ENCODE peak calls at places on chromosomes 4 and X, in seven cellular contexts. One of them, this sample, is unnamed.

GRCh38 chr4:40546506-40546905 is 83.2 kb downstream of the RBM47 start:
- DNase-seq in fibroblast of pulmonary artery: no peak
- DNase-seq in bronchial epithelial cell: no peak
- DNase-seq in mucosa of descending colon: no peak
- DNase-seq in foreskin fibroblast: no peak
- DNase-seq in progenitor cell of endocrine pancreas: no peak
- DNase-seq in AG04450: no peak
- DNase-seq in this sample: no peak

GRCh38 chr4:12137556-12137955 is 708.9 kb upstream of the HS3ST1 start:
- DNase-seq in fibroblast of pulmonary artery: peak; percentile 31
- DNase-seq in bronchial epithelial cell: no peak
- DNase-seq in mucosa of descending colon: no peak
- DNase-seq in foreskin fibroblast: no peak
- DNase-seq in progenitor cell of endocrine pancreas: no peak
- DNase-seq in AG04450: no peak
- DNase-seq in this sample: no peak

GRCh38 chr4:27293831-27294230 is 433.2 kb downstream of the STIM2 start:
- DNase-seq in fibroblast of pulmonary artery: no peak
- DNase-seq in bronchial epithelial cell: peak; percentile 13
- DNase-seq in mucosa of descending colon: no peak
- DNase-seq in foreskin fibroblast: no peak
- DNase-seq in progenitor cell of endocrine pancreas: no peak
- DNase-seq in AG04450: no peak
- DNase-seq in this sample: no peak

GRCh38 chrX:115584715-115585114 is 23.7 kb downstream of the PLS3 start:
- DNase-seq in fibroblast of pulmonary artery: peak; percentile 46
- DNase-seq in bronchial epithelial cell: peak; percentile 85
- DNase-seq in mucosa of descending colon: no peak
- DNase-seq in foreskin fibroblast: peak; percentile 28
- DNase-seq in progenitor cell of endocrine pancreas: no peak
- DNase-seq in AG04450: no peak
- DNase-seq in this sample: no peak

GRCh38 chr4:2923678-2924173 is 39.5 kb downstream of the NOP14 start:
- DNase-seq in fibroblast of pulmonary artery: no peak
- DNase-seq in bronchial epithelial cell: no peak
- DNase-seq in mucosa of descending colon: peak; percentile 48
- DNase-seq in foreskin fibroblast: no peak
- DNase-seq in progenitor cell of endocrine pancreas: no peak
- DNase-seq in AG04450: no peak
- DNase-seq in this sample: no peak

GRCh38 chrX:39667746-39668507 is 429.8 kb downstream of the BCOR start:
- DNase-seq in fibroblast of pulmonary artery: no peak
- DNase-seq in bronchial epithelial cell: no peak
- DNase-seq in mucosa of descending colon: no peak
- DNase-seq in foreskin fibroblast: no peak
- DNase-seq in progenitor cell of endocrine pancreas: no peak
- DNase-seq in AG04450: no peak
- DNase-seq in this sample: no peak

GRCh38 chr4:126647320-126647719 is 985.4 kb upstream of the INTU start:
- DNase-seq in fibroblast of pulmonary artery: no peak
- DNase-seq in bronchial epithelial cell: no peak
- DNase-seq in mucosa of descending colon: no peak
- DNase-seq in foreskin fibroblast: no peak
- DNase-seq in progenitor cell of endocrine pancreas: no peak
- DNase-seq in AG04450: no peak
- DNase-seq in this sample: no peak

GRCh38 chr4:26589699-26590098 is 5.8 kb downstream of the TBC1D19 start:
- DNase-seq in fibroblast of pulmonary artery: no peak
- DNase-seq in bronchial epithelial cell: no peak
- DNase-seq in mucosa of descending colon: no peak
- DNase-seq in foreskin fibroblast: no peak
- DNase-seq in progenitor cell of endocrine pancreas: no peak
- DNase-seq in AG04450: no peak
- DNase-seq in this sample: no peak

GRCh38 chrX:130626521-130626920 is 224.7 kb downstream of the RBMX2 start:
- DNase-seq in fibroblast of pulmonary artery: peak; percentile 3
- DNase-seq in bronchial epithelial cell: no peak
- DNase-seq in mucosa of descending colon: no peak
- DNase-seq in foreskin fibroblast: peak; percentile 31
- DNase-seq in progenitor cell of endocrine pancreas: no peak
- DNase-seq in AG04450: no peak
- DNase-seq in this sample: no peak

GRCh38 chrX:135200297-135200696 is 29.1 kb upstream of the CT55 start:
- DNase-seq in fibroblast of pulmonary artery: no peak
- DNase-seq in bronchial epithelial cell: no peak
- DNase-seq in mucosa of descending colon: no peak
- DNase-seq in foreskin fibroblast: no peak
- DNase-seq in progenitor cell of endocrine pancreas: no peak
- DNase-seq in AG04450: no peak
- DNase-seq in this sample: no peak

GRCh38 chr4:165865995-165866650 is 6.9 kb upstream of the TLL1 start:
- DNase-seq in fibroblast of pulmonary artery: no peak
- DNase-seq in bronchial epithelial cell: no peak
- DNase-seq in mucosa of descending colon: no peak
- DNase-seq in foreskin fibroblast: no peak
- DNase-seq in progenitor cell of endocrine pancreas: no peak
- DNase-seq in AG04450: no peak
- DNase-seq in this sample: no peak

GRCh38 chr4:152171556-152171955 is 364.3 kb downstream of the FBXW7 start:
- DNase-seq in fibroblast of pulmonary artery: no peak
- DNase-seq in bronchial epithelial cell: no peak
- DNase-seq in mucosa of descending colon: no peak
- DNase-seq in foreskin fibroblast: no peak
- DNase-seq in progenitor cell of endocrine pancreas: no peak
- DNase-seq in AG04450: no peak
- DNase-seq in this sample: no peak

GRCh38 chr4:2968381-2968780 is 5.0 kb downstream of the GRK4 start:
- DNase-seq in fibroblast of pulmonary artery: peak; percentile 55
- DNase-seq in bronchial epithelial cell: no peak
- DNase-seq in mucosa of descending colon: no peak
- DNase-seq in foreskin fibroblast: no peak
- DNase-seq in progenitor cell of endocrine pancreas: no peak
- DNase-seq in AG04450: no peak
- DNase-seq in this sample: no peak

GRCh38 chrX:8237718-8238117 is 66.7 kb upstream of the VCX2 start:
- DNase-seq in fibroblast of pulmonary artery: no peak
- DNase-seq in bronchial epithelial cell: no peak
- DNase-seq in mucosa of descending colon: no peak
- DNase-seq in foreskin fibroblast: no peak
- DNase-seq in progenitor cell of endocrine pancreas: no peak
- DNase-seq in AG04450: no peak
- DNase-seq in this sample: no peak

GRCh38 chr4:29051381-29051965 is 1668.7 kb upstream of the PCDH7 start:
- DNase-seq in fibroblast of pulmonary artery: peak; percentile 51
- DNase-seq in bronchial epithelial cell: peak; percentile 12
- DNase-seq in mucosa of descending colon: no peak
- DNase-seq in foreskin fibroblast: no peak
- DNase-seq in progenitor cell of endocrine pancreas: no peak
- DNase-seq in AG04450: no peak
- DNase-seq in this sample: no peak

GRCh38 chr4:47873877-47874571 is 36.2 kb upstream of the CORIN start:
- DNase-seq in fibroblast of pulmonary artery: no peak
- DNase-seq in bronchial epithelial cell: no peak
- DNase-seq in mucosa of descending colon: no peak
- DNase-seq in foreskin fibroblast: no peak
- DNase-seq in progenitor cell of endocrine pancreas: no peak
- DNase-seq in AG04450: no peak
- DNase-seq in this sample: no peak

GRCh38 chr4:76821661-76822060 is 76.3 kb downstream of the SOWAHB start:
- DNase-seq in fibroblast of pulmonary artery: no peak
- DNase-seq in bronchial epithelial cell: no peak
- DNase-seq in mucosa of descending colon: no peak
- DNase-seq in foreskin fibroblast: peak; percentile 54
- DNase-seq in progenitor cell of endocrine pancreas: no peak
- DNase-seq in AG04450: peak; percentile 36
- DNase-seq in this sample: no peak

GRCh38 chr4:184255361-184255760 is 37.7 kb upstream of the ENPP6 start:
- DNase-seq in fibroblast of pulmonary artery: no peak
- DNase-seq in bronchial epithelial cell: no peak
- DNase-seq in mucosa of descending colon: no peak
- DNase-seq in foreskin fibroblast: no peak
- DNase-seq in progenitor cell of endocrine pancreas: no peak
- DNase-seq in AG04450: no peak
- DNase-seq in this sample: no peak

GRCh38 chr4:24260922-24261581 is 323.3 kb downstream of the DHX15 start:
- DNase-seq in fibroblast of pulmonary artery: no peak
- DNase-seq in bronchial epithelial cell: no peak
- DNase-seq in mucosa of descending colon: no peak
- DNase-seq in foreskin fibroblast: no peak
- DNase-seq in progenitor cell of endocrine pancreas: no peak
- DNase-seq in AG04450: no peak
- DNase-seq in this sample: no peak

GRCh38 chrX:17621566-17622270 is 115.6 kb upstream of the SCML1 start:
- DNase-seq in fibroblast of pulmonary artery: no peak
- DNase-seq in bronchial epithelial cell: no peak
- DNase-seq in mucosa of descending colon: no peak
- DNase-seq in foreskin fibroblast: no peak
- DNase-seq in progenitor cell of endocrine pancreas: no peak
- DNase-seq in AG04450: no peak
- DNase-seq in this sample: no peak

GRCh38 chrX:39894626-39895025 is 203.1 kb downstream of the BCOR start:
- DNase-seq in fibroblast of pulmonary artery: no peak
- DNase-seq in bronchial epithelial cell: no peak
- DNase-seq in mucosa of descending colon: no peak
- DNase-seq in foreskin fibroblast: no peak
- DNase-seq in progenitor cell of endocrine pancreas: no peak
- DNase-seq in AG04450: no peak
- DNase-seq in this sample: no peak

GRCh38 chr4:126916626-126917140 is 716.1 kb upstream of the INTU start:
- DNase-seq in fibroblast of pulmonary artery: peak; percentile 65
- DNase-seq in bronchial epithelial cell: peak; percentile 46
- DNase-seq in mucosa of descending colon: no peak
- DNase-seq in foreskin fibroblast: peak; percentile 89
- DNase-seq in progenitor cell of endocrine pancreas: no peak
- DNase-seq in AG04450: peak; percentile 73
- DNase-seq in this sample: no peak

GRCh38 chrX:13216139-13216538 is 103.7 kb downstream of the ATXN3L start:
- DNase-seq in fibroblast of pulmonary artery: peak; percentile 13
- DNase-seq in bronchial epithelial cell: no peak
- DNase-seq in mucosa of descending colon: no peak
- DNase-seq in foreskin fibroblast: no peak
- DNase-seq in progenitor cell of endocrine pancreas: no peak
- DNase-seq in AG04450: peak; percentile 20
- DNase-seq in this sample: no peak

GRCh38 chr4:160318567-160319220 is 1215.8 kb downstream of the RAPGEF2 start:
- DNase-seq in fibroblast of pulmonary artery: peak; percentile 6
- DNase-seq in bronchial epithelial cell: no peak
- DNase-seq in mucosa of descending colon: no peak
- DNase-seq in foreskin fibroblast: no peak
- DNase-seq in progenitor cell of endocrine pancreas: no peak
- DNase-seq in AG04450: no peak
- DNase-seq in this sample: no peak

GRCh38 chr4:54542119-54542438 is 115.7 kb upstream of the KIT start:
- DNase-seq in fibroblast of pulmonary artery: no peak
- DNase-seq in bronchial epithelial cell: no peak
- DNase-seq in mucosa of descending colon: no peak
- DNase-seq in foreskin fibroblast: peak; percentile 43
- DNase-seq in progenitor cell of endocrine pancreas: no peak
- DNase-seq in AG04450: no peak
- DNase-seq in this sample: no peak

DNA sequence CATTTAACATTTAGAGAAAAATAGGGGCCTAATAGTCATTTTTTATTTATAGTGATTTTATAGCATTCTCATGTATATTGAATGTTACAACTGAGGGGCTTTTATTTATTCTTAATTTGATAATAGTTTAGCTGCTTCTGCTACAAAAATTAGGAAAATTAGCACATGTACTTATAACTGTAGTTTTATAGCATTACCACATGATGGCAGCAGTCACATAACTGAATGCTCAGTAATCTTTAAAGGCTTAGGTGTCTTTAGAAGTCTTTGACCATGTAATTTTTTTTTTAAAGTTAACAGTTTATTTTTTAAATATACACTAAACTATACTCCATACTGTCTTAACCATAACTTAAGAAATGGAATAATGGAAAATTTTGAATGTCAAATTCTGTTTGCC is 136.6 kb downstream of the STAG2 start:
- DNase-seq in fibroblast of pulmonary artery: peak; percentile 48
- DNase-seq in bronchial epithelial cell: peak; percentile 35
- DNase-seq in mucosa of descending colon: no peak
- DNase-seq in foreskin fibroblast: peak; percentile 30
- DNase-seq in progenitor cell of endocrine pancreas: no peak
- DNase-seq in AG04450: peak; percentile 4
- DNase-seq in this sample: no peak
- TF ChIP-seq CTCF in fibroblast of pulmonary artery: peak; percentile 46
- TF ChIP-seq CTCF in bronchial epithelial cell: peak; percentile 6
- TF ChIP-seq CTCF in mucosa of descending colon: no peak
- TF ChIP-seq CTCF in foreskin fibroblast: peak; percentile 17
- TF ChIP-seq CTCF in progenitor cell of endocrine pancreas: peak; percentile 70
- TF ChIP-seq CTCF in AG04450: peak; percentile 52
- TF ChIP-seq CTCF in this sample: peak; percentile 61

DNA sequence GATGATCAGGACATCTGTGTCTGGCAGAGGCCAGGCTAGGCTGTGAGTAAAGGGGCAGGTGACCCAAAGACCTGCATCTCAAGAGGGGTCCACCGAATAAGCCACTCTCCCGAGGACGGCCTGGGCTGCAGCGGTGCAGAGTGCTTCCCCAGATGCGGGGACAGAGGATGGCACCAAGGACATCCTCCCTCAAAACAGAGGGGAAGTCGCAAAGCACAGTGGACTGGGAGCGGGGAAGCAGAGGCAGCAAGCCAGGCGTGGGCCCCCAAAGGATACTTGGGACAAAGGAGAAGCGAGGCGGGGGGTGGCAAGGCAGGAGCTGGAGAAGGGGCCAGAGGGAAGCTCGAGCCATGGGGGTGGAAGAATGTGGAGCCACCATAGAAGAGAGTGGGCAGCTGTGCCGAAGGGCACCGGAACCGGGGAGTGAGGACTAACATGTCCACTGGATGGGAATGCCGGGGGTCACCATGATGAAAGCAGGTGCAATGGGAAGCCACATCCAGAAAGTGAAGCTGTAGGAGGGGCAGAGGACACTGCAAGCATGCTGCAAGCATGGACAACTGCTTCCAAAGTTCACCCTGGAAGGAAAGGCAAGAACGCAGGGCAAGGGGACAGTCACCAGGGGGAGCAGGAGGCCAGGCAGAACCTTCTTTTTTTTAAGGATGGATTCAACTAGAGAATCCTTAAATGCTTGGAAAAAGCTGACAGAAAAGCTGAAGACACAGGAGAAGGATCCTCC is 169.6 kb downstream of the AFAP1 start:
- DNase-seq in fibroblast of pulmonary artery: peak; percentile 51
- DNase-seq in bronchial epithelial cell: no peak
- DNase-seq in mucosa of descending colon: no peak
- DNase-seq in foreskin fibroblast: peak; percentile 71
- DNase-seq in progenitor cell of endocrine pancreas: no peak
- DNase-seq in AG04450: no peak
- DNase-seq in this sample: no peak
- TF ChIP-seq CTCF in fibroblast of pulmonary artery: peak; percentile 68
- TF ChIP-seq CTCF in bronchial epithelial cell: peak; percentile 44
- TF ChIP-seq CTCF in mucosa of descending colon: no peak
- TF ChIP-seq CTCF in foreskin fibroblast: peak; percentile 74
- TF ChIP-seq CTCF in progenitor cell of endocrine pancreas: peak; percentile 49
- TF ChIP-seq CTCF in AG04450: peak; percentile 67
- TF ChIP-seq CTCF in this sample: peak; percentile 44

GRCh38 chrX:23334871-23335599 is 386 bp downstream of the PTCHD1 start:
- DNase-seq in fibroblast of pulmonary artery: no peak
- DNase-seq in bronchial epithelial cell: no peak
- DNase-seq in mucosa of descending colon: no peak
- DNase-seq in foreskin fibroblast: no peak
- DNase-seq in progenitor cell of endocrine pancreas: no peak
- DNase-seq in AG04450: no peak
- DNase-seq in this sample: peak; percentile 41
- TF ChIP-seq CTCF in fibroblast of pulmonary artery: no peak
- TF ChIP-seq CTCF in bronchial epithelial cell: no peak
- TF ChIP-seq CTCF in mucosa of descending colon: no peak
- TF ChIP-seq CTCF in foreskin fibroblast: no peak
- TF ChIP-seq CTCF in progenitor cell of endocrine pancreas: peak; percentile 24
- TF ChIP-seq CTCF in AG04450: no peak
- TF ChIP-seq CTCF in this sample: no peak

GRCh38 chr4:109676886-109677285 is 26.4 kb downstream of the CASP6 start:
- DNase-seq in fibroblast of pulmonary artery: no peak
- DNase-seq in bronchial epithelial cell: no peak
- DNase-seq in mucosa of descending colon: no peak
- DNase-seq in foreskin fibroblast: no peak
- DNase-seq in progenitor cell of endocrine pancreas: no peak
- DNase-seq in AG04450: no peak
- DNase-seq in this sample: no peak
- TF ChIP-seq CTCF in fibroblast of pulmonary artery: no peak
- TF ChIP-seq CTCF in bronchial epithelial cell: peak; percentile 8
- TF ChIP-seq CTCF in mucosa of descending colon: no peak
- TF ChIP-seq CTCF in foreskin fibroblast: no peak
- TF ChIP-seq CTCF in progenitor cell of endocrine pancreas: no peak
- TF ChIP-seq CTCF in AG04450: no peak
- TF ChIP-seq CTCF in this sample: no peak

This sample was measured in nephron progenitor cell.